ENCODE peak calls at places on chromosome 20, in eight cellular contexts. E is MM.1S; L is CD4-positive, alpha-beta memory T cell; Q is right cardiac atrium; M is keratinocyte; F is uterus; Y is neural progenitor cell; Z is PC-3. C is an unnamed sample. For H3K27me3, the result is how much of the 10 kb centered on the place peaks cover.

GRCh38 chr20:11352041-11352440 is 565.7 kb upstream of the BTBD3 start:
- DNase-seq in E (no peak), L (no peak), Q (no peak), M (no peak), F (no peak), Y (peak), Z (no peak), C (no peak)

GRCh38 chr20:16528078-16528477 is 45.2 kb downstream of the KIF16B start:
- DNase-seq in E (no peak), L (no peak), Q (no peak), M (peak), F (peak), Y (no peak), Z (peak), C (peak)

GRCh38 chr20:16098890-16099639 is 474.2 kb downstream of the KIF16B start:
- DNase-seq in E (no peak), L (no peak), Q (no peak), M (no peak), F (no peak), Y (no peak), Z (peak), C (no peak)

GRCh38 chr20:42603655-42604054 is 586.1 kb downstream of the PTPRT start:
- DNase-seq in E (no peak), L (no peak), Q (no peak), M (no peak), F (no peak), Y (no peak), Z (no peak), C (no peak)

GRCh38 chr20:3238616-3239025 is 369 bp downstream of the SLC4A11 start:
- DNase-seq in E (peak), L (peak), Q (no peak), M (no peak), F (no peak), Y (peak), Z (peak), C (no peak)

GRCh38 chr20:50191065-50191565 is 485 bp downstream of the CEBPB start:
- DNase-seq in E (peak), L (peak), Q (peak), M (no peak), F (peak), Y (no peak), Z (peak), C (no peak)

GRCh38 chr20:32535316-32535952 is 49.7 kb downstream of the NOL4L start:
- DNase-seq in E (no peak), L (peak), Q (no peak), M (no peak), F (no peak), Y (peak), Z (no peak), C (no peak)

GRCh38 chr20:49909499-49910339 is 5.6 kb downstream of the SPATA2 start:
- DNase-seq in E (no peak), L (no peak), Q (no peak), M (no peak), F (no peak), Y (peak), Z (no peak), C (no peak)

DNA sequence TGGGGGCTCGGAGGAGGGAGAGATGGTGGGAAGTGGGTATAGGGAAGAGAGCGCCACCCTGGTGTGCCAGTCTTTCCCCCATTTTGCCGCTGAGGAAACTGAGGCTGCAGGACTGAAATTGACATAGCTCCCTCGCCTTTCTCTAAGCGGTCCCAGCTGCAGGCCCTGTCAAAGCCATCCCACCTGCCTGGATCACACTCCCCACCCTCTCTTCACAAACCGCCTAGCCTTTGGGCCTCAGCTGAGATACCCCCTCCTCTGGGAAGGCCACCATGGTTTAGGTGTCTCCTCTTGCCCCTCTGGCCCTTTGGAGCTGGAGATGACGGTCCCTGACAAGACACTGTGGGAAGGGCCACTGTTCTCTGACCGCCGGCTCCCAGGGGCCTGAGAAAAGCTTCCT is 16.9 kb downstream of the SRC start:
- DNase-seq in E (no peak), L (no peak), Q (no peak), M (no peak), F (no peak), Y (no peak), Z (no peak), C (no peak)
- H3K4me3 ChIP-seq in E (no peak), L (no peak), Q (no peak), M (no peak), F (no peak), Y (no peak), Z (no peak), C (no peak)

DNA sequence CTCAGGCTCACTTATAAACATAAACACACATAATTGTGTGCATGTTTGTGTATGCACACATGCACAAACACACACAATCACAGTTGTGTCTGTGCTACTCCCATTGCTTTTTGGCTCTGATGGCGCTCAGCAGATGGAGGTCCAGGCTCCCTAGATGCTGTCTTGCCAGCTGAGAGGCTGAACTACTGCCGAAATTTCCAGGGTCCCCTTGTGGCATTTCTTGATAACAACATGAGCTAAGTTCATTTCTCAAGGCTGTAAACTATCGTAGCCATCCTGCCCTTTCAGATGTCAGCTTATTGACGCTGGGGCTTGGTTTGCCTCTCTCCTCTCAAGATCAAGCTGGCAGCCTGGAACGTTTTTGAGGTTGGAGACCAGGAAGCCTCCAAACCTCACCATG is 313.9 kb upstream of the RNF24 start:
- DNase-seq in E (no peak), L (no peak), Q (no peak), M (no peak), F (no peak), Y (no peak), Z (no peak), C (no peak)
- H3K27me3 ChIP-seq in E (under half), L (under half), Q (under half), M (under half), F (under half), Y (under half), Z (under half), C (under half)

DNA sequence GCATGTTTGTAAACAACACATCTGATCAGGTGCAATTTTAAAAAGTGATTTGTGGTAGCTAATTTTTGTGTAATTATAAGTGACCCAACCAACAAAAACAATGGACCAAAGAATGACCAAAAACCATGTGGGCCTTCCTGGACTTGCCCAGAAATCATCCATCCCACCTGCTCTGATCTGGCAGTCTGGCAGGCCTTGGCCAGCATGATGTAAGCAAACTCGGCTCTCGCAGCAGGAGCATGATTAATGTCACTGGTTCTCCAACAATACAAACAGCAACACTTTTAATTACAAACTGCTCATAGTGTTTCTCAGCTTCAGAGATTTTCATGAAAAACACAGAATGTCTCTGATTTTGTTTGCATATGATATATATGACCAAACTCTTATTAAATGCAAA is 16.1 kb downstream of the TP53INP2 start:
- DNase-seq in E (no peak), L (no peak), Q (no peak), M (no peak), F (no peak), Y (no peak), Z (no peak), C (no peak)
- H3K4me3 ChIP-seq in E (peak), L (no peak), Q (no peak), M (no peak), F (no peak), Y (no peak), Z (no peak), C (no peak)

GRCh38 chr20:572752-573151 is 29.2 kb upstream of the CSNK2A1 start:
- DNase-seq in E (no peak), L (no peak), Q (no peak), M (no peak), F (no peak), Y (no peak), Z (no peak), C (no peak)
- H3K27me3 ChIP-seq in E (under half), L (under half), Q (under half), M (under half), F (under half), Y (half or more), Z (under half), C (under half)

GRCh38 chr20:44646641-44647274 is 4.7 kb downstream of the ADA start:
- DNase-seq in E (peak), L (no peak), Q (no peak), M (no peak), F (no peak), Y (no peak), Z (peak), C (no peak)
- H3K4me3 ChIP-seq in E (peak), L (peak), Q (no peak), M (no peak), F (no peak), Y (no peak), Z (no peak), C (no peak)